ENCODE peak calls at places on chromosome 21, in ten cellular contexts. G, H, C, U, B, P, X, J, O and E are unnamed samples.

GRCh38 chr21:28436286-28436932 is 556.3 kb downstream of the LTN1 start:
- DNase-seq in G (no peak), H (peak), C (peak), U (peak), B (no peak), P (no peak), X (no peak), J (no peak), O (no peak), E (no peak)

GRCh38 chr21:16597768-16598167 is 868.0 kb downstream of the USP25 start:
- DNase-seq in G (no peak), H (no peak), C (no peak), U (no peak), B (no peak), P (no peak), X (no peak), J (no peak), O (no peak), E (no peak)

GRCh38 chr21:34892196-34892595 is 156.9 kb downstream of the RUNX1 start:
- DNase-seq in G (no peak), H (peak), C (no peak), U (no peak), B (no peak), P (no peak), X (no peak), J (no peak), O (no peak), E (no peak)

GRCh38 chr21:39807738-39808137 is 59.5 kb upstream of the PCP4 start:
- DNase-seq in G (no peak), H (no peak), C (no peak), U (no peak), B (no peak), P (no peak), X (no peak), J (no peak), O (no peak), E (no peak)

GRCh38 chr21:28447453-28447852 is 545.2 kb downstream of the LTN1 start:
- DNase-seq in G (no peak), H (peak), C (no peak), U (peak), B (no peak), P (no peak), X (no peak), J (no peak), O (no peak), E (no peak)

GRCh38 chr21:46546799-46547198 is 58.1 kb downstream of the S100B start:
- DNase-seq in G (no peak), H (no peak), C (no peak), U (no peak), B (no peak), P (peak), X (no peak), J (no peak), O (no peak), E (no peak)

GRCh38 chr21:27802816-27803475 is 836.1 kb upstream of the ADAMTS5 start:
- DNase-seq in G (peak), H (peak), C (no peak), U (peak), B (no peak), P (no peak), X (peak), J (no peak), O (no peak), E (no peak)

GRCh38 chr21:45371092-45371491 is 33.9 kb upstream of the COL18A1 start:
- DNase-seq in G (no peak), H (no peak), C (no peak), U (no peak), B (no peak), P (no peak), X (no peak), J (no peak), O (no peak), E (no peak)

GRCh38 chr21:42400525-42400924 is 3.2 kb upstream of the UBASH3A start:
- DNase-seq in G (no peak), H (no peak), C (peak), U (peak), B (no peak), P (no peak), X (no peak), J (no peak), O (no peak), E (no peak)

GRCh38 chr21:26194811-26195251 is 24.3 kb upstream of the APP start:
- DNase-seq in G (no peak), H (peak), C (no peak), U (no peak), B (no peak), P (no peak), X (no peak), J (no peak), O (no peak), E (no peak)

GRCh38 chr21:45029298-45029967 is 44.9 kb upstream of the ADARB1 start:
- DNase-seq in G (no peak), H (peak), C (no peak), U (peak), B (peak), P (no peak), X (no peak), J (peak), O (no peak), E (no peak)

GRCh38 chr21:32131164-32131563 is 147.7 kb downstream of the MIS18A start:
- DNase-seq in G (no peak), H (no peak), C (no peak), U (no peak), B (no peak), P (no peak), X (no peak), J (no peak), O (no peak), E (no peak)

GRCh38 chr21:15874610-15875009 is 144.8 kb downstream of the USP25 start:
- DNase-seq in G (no peak), H (no peak), C (peak), U (no peak), B (no peak), P (no peak), X (no peak), J (no peak), O (no peak), E (no peak)

GRCh38 chr21:34576043-34576466 is 38.9 kb downstream of the RCAN1 start:
- DNase-seq in G (no peak), H (peak), C (peak), U (no peak), B (no peak), P (no peak), X (no peak), J (no peak), O (no peak), E (no peak)

GRCh38 chr21:40166291-40166843 is 299.1 kb downstream of the PCP4 start:
- DNase-seq in G (no peak), H (no peak), C (no peak), U (no peak), B (no peak), P (no peak), X (no peak), J (no peak), O (no peak), E (no peak)

GRCh38 chr21:42671778-42672593 is 18.6 kb downstream of the PDE9A start:
- DNase-seq in G (no peak), H (no peak), C (peak), U (no peak), B (no peak), P (no peak), X (no peak), J (peak), O (no peak), E (no peak)

GRCh38 chr21:16285646-16286223 is 556.0 kb downstream of the USP25 start:
- DNase-seq in G (no peak), H (no peak), C (no peak), U (no peak), B (no peak), P (no peak), X (no peak), J (no peak), O (no peak), E (no peak)

GRCh38 chr21:41109174-41109573 is 58.8 kb upstream of the BACE2 start:
- DNase-seq in G (no peak), H (no peak), C (no peak), U (no peak), B (no peak), P (no peak), X (no peak), J (no peak), O (no peak), E (no peak)

GRCh38 chr21:44947930-44948331 is 8.1 kb downstream of the SLX9 start:
- DNase-seq in G (no peak), H (no peak), C (no peak), U (no peak), B (no peak), P (peak), X (no peak), J (no peak), O (no peak), E (no peak)

GRCh38 chr21:27388835-27389234 is 421.9 kb upstream of the ADAMTS5 start:
- DNase-seq in G (no peak), H (no peak), C (peak), U (no peak), B (no peak), P (no peak), X (no peak), J (peak), O (no peak), E (no peak)

GRCh38 chr21:29641001-29641634 is 298.7 kb downstream of the GRIK1 start:
- DNase-seq in G (no peak), H (no peak), C (no peak), U (no peak), B (no peak), P (no peak), X (no peak), J (no peak), O (no peak), E (no peak)

GRCh38 chr21:37467082-37467481 is 100.5 kb downstream of the DYRK1A start:
- DNase-seq in G (no peak), H (no peak), C (no peak), U (no peak), B (no peak), P (no peak), X (no peak), J (no peak), O (no peak), E (no peak)

GRCh38 chr21:29151937-29152336 is 21.5 kb downstream of the MAP3K7CL start:
- DNase-seq in G (no peak), H (no peak), C (peak), U (no peak), B (no peak), P (no peak), X (no peak), J (no peak), O (no peak), E (no peak)

GRCh38 chr21:44530903-44531605 is 8.9 kb downstream of the KRTAP10-1 start:
- DNase-seq in G (no peak), H (no peak), C (no peak), U (no peak), B (no peak), P (peak), X (no peak), J (no peak), O (no peak), E (no peak)

GRCh38 chr21:45612096-45613019 is 31.2 kb upstream of the PCBP3 start:
- DNase-seq in G (no peak), H (peak), C (no peak), U (peak), B (peak), P (peak), X (no peak), J (no peak), O (no peak), E (no peak)

GRCh38 chr21:35540950-35541632 is 492.0 kb upstream of the RUNX1 start:
- DNase-seq in G (no peak), H (no peak), C (no peak), U (no peak), B (no peak), P (no peak), X (no peak), J (peak), O (no peak), E (no peak)

GRCh38 chr21:37008705-37009104 is 2.2 kb downstream of the RIPPLY3 start:
- DNase-seq in G (no peak), H (no peak), C (no peak), U (no peak), B (no peak), P (no peak), X (no peak), J (peak), O (no peak), E (no peak)

GRCh38 chr21:28272272-28272992 is 720.2 kb downstream of the LTN1 start:
- DNase-seq in G (no peak), H (peak), C (no peak), U (peak), B (no peak), P (no peak), X (no peak), J (no peak), O (no peak), E (no peak)

GRCh38 chr21:28550057-28550825 is 442.4 kb downstream of the LTN1 start:
- DNase-seq in G (no peak), H (no peak), C (no peak), U (no peak), B (no peak), P (no peak), X (no peak), J (no peak), O (no peak), E (no peak)